ENCODE peak calls at places on chromosomes 6 and 20, in eight cellular contexts. O, A, U, S, I, G, M and B are unnamed samples.

GRCh38 chr6:152301806-152302568 is 335.2 kb downstream of the SYNE1 start:
- DNase-seq in O (peak), I (peak), M (peak), G (peak), U (peak), S (peak), A (peak), B (peak)

GRCh38 chr6:17768388-17768787 is 61.7 kb upstream of the NUP153 start:
- DNase-seq in A (no peak), G (no peak), I (no peak), M (no peak), U (no peak), S (no peak), O (peak), B (no peak)

GRCh38 chr20:2760381-2761305 is 39.8 kb downstream of the CPXM1 start:
- DNase-seq in O (no peak), S (no peak), U (no peak), M (no peak), I (no peak), A (no peak), G (no peak), B (no peak)

GRCh38 chr6:14804444-14805210 is 441.2 kb upstream of the JARID2 start:
- DNase-seq in I (no peak), A (no peak), S (no peak), M (no peak), U (no peak), O (peak), G (no peak), B (peak)

GRCh38 chr6:150744522-150745260 is 120.8 kb upstream of the MTHFD1L start:
- DNase-seq in I (no peak), M (no peak), A (no peak), O (no peak), G (no peak), S (no peak), U (no peak), B (no peak)

GRCh38 chr6:156774872-156775405 is 2.2 kb upstream of the ARID1B start:
- DNase-seq in O (peak), S (no peak), M (no peak), A (no peak), U (no peak), I (peak), G (no peak), B (peak)

GRCh38 chr20:51888186-51888790 is 86.0 kb upstream of the SALL4 start:
- DNase-seq in O (no peak), I (no peak), M (no peak), U (no peak), G (no peak), S (no peak), A (no peak), B (no peak)

GRCh38 chr6:31727717-31728671 is 1.1 kb downstream of the DDAH2 start:
- DNase-seq in I (no peak), A (no peak), O (no peak), S (peak), G (no peak), U (no peak), M (peak), B (no peak)

GRCh38 chr6:44804016-44804415 is 416.5 kb downstream of the CDC5L start:
- DNase-seq in O (no peak), I (no peak), G (no peak), M (no peak), A (no peak), S (no peak), U (no peak), B (no peak)

GRCh38 chr6:42339991-42340401 is 111.7 kb downstream of the TRERF1 start:
- DNase-seq in M (no peak), A (no peak), O (no peak), S (no peak), U (no peak), I (no peak), G (no peak), B (no peak)

GRCh38 chr6:24357336-24358218 is at the start of gene DCDC2:
- DNase-seq in M (peak), S (no peak), A (peak), I (peak), U (peak), O (no peak), G (no peak), B (no peak)

GRCh38 chr20:17941087-17941825 is 27.3 kb downstream of the SNX5 start:
- DNase-seq in G (no peak), M (no peak), O (no peak), S (no peak), A (no peak), U (no peak), I (no peak), B (no peak)

GRCh38 chr20:50758469-50758868 is 27.1 kb downstream of the PARD6B start:
- DNase-seq in M (no peak), U (no peak), S (no peak), O (no peak), G (no peak), I (no peak), A (no peak), B (no peak)

GRCh38 chr6:35318200-35318844 is 20.7 kb downstream of the DEF6 start:
- DNase-seq in U (no peak), A (peak), O (peak), M (peak), G (no peak), I (peak), S (no peak), B (peak)

GRCh38 chr20:2163757-2164156 is 62.1 kb downstream of the STK35 start:
- DNase-seq in U (no peak), I (peak), S (no peak), M (no peak), O (no peak), A (no peak), G (no peak), B (no peak)

GRCh38 chr6:132388291-132388690 is 13.0 kb downstream of the MOXD1 start:
- DNase-seq in U (no peak), G (no peak), O (no peak), I (no peak), A (no peak), M (no peak), S (no peak), B (no peak)

GRCh38 chr6:28742668-28743270 is 181.0 kb downstream of the TRIM27 start:
- DNase-seq in M (no peak), I (peak), S (no peak), O (no peak), A (no peak), U (no peak), G (no peak), B (peak)

GRCh38 chr6:150994026-150994425 is 128.5 kb downstream of the MTHFD1L start:
- DNase-seq in A (no peak), S (no peak), M (no peak), U (no peak), O (no peak), I (no peak), G (no peak), B (no peak)

GRCh38 chr6:74334722-74335121 is 638.7 kb downstream of the CD109 start:
- DNase-seq in I (no peak), A (no peak), M (no peak), U (no peak), S (no peak), O (no peak), G (no peak), B (no peak)

GRCh38 chr20:7463290-7463689 is 477.0 kb downstream of the HAO1 start:
- DNase-seq in S (no peak), M (no peak), I (no peak), O (no peak), G (no peak), A (no peak), U (no peak), B (no peak)

GRCh38 chr6:5337573-5337972 is 76.3 kb downstream of the FARS2 start:
- DNase-seq in I (no peak), O (peak), A (no peak), G (no peak), S (no peak), M (no peak), U (no peak), B (peak)

GRCh38 chr6:144140859-144141258 is 9.5 kb upstream of the STX11 start:
- DNase-seq in M (no peak), S (peak), O (no peak), U (no peak), G (no peak), A (no peak), I (no peak), B (no peak)

GRCh38 chr6:37827603-37828265 is 8.2 kb downstream of the ZFAND3 start:
- DNase-seq in S (no peak), G (no peak), U (no peak), A (no peak), I (no peak), M (no peak), O (no peak), B (no peak)

GRCh38 chr20:56872620-56873458 is 243.7 kb downstream of the TFAP2C start:
- DNase-seq in O (no peak), U (no peak), I (no peak), S (no peak), A (no peak), G (no peak), M (no peak), B (no peak)

GRCh38 chr20:50202677-50203076 is 12.0 kb downstream of the CEBPB start:
- DNase-seq in O (no peak), U (no peak), A (no peak), I (no peak), S (no peak), M (no peak), G (no peak), B (no peak)

GRCh38 chr6:39113788-39114187 is 1.2 kb downstream of the SAYSD1 start:
- DNase-seq in U (no peak), M (no peak), I (no peak), S (peak), O (no peak), A (no peak), G (no peak), B (no peak)

GRCh38 chr6:63926258-63926657 is 290.7 kb downstream of the PHF3 start:
- DNase-seq in M (no peak), U (no peak), S (no peak), G (no peak), I (no peak), O (no peak), A (no peak), B (no peak)

GRCh38 chr6:106745396-106745795 is 116.0 kb downstream of the QRSL1 start:
- DNase-seq in O (no peak), U (no peak), M (no peak), A (no peak), G (no peak), S (no peak), I (no peak), B (no peak)

GRCh38 chr6:39339111-39339510 is 16.6 kb upstream of the KCNK16 start:
- DNase-seq in G (no peak), M (no peak), S (no peak), O (no peak), I (no peak), A (no peak), U (no peak), B (no peak)

GRCh38 chr6:73461537-73462350 is at the start of gene MTO1:
- DNase-seq in S (peak), G (peak), O (peak), U (peak), I (peak), M (peak), A (peak), B (peak)

GRCh38 chr6:168058691-168059551 is 20.1 kb downstream of the FRMD1 start:
- DNase-seq in I (no peak), A (no peak), U (no peak), G (no peak), M (no peak), S (no peak), O (no peak), B (no peak)

GRCh38 chr6:155310596-155310995 is 3.7 kb downstream of the TFB1M start:
- DNase-seq in O (no peak), G (no peak), M (no peak), I (no peak), S (no peak), U (no peak), A (no peak), B (no peak)

GRCh38 chr6:127475135-127475822 is 16.1 kb upstream of the KIAA0408 start:
- DNase-seq in A (no peak), O (no peak), S (no peak), U (no peak), G (no peak), M (no peak), I (no peak), B (no peak)

GRCh38 chr6:87282743-87283142 is 39.6 kb upstream of the SMIM8 start:
- DNase-seq in I (no peak), S (no peak), U (no peak), A (no peak), G (no peak), M (no peak), O (no peak), B (no peak)

GRCh38 chr20:53707341-53708102 is 113.9 kb upstream of the ZNF217 start:
- DNase-seq in G (no peak), U (no peak), A (no peak), O (no peak), S (no peak), I (no peak), M (no peak), B (no peak)

GRCh38 chr6:146347690-146348089 is 195.9 kb upstream of the RAB32 start:
- DNase-seq in A (no peak), G (no peak), U (no peak), I (no peak), O (no peak), S (no peak), M (no peak), B (no peak)

GRCh38 chr6:26552205-26552604 is 14.0 kb downstream of the HMGN4 start:
- DNase-seq in G (no peak), U (no peak), I (no peak), O (no peak), S (no peak), M (no peak), A (no peak), B (no peak)

GRCh38 chr20:45358282-45359068 is 4.5 kb upstream of the SYS1 start:
- DNase-seq in U (no peak), O (peak), I (no peak), M (no peak), A (no peak), G (no peak), S (peak), B (peak)